ENCODE peak calls at places on chromosomes 4 and X, in five cellular contexts. Q is heart right ventricle, Y is cardiac muscle cell, R is esophagus muscularis mucosa, D is suprapubic skin. T is an unnamed sample.

GRCh38 chr4:99087887-99088484 is 602 bp downstream of the ADH5 start:
- DNase-seq in Q (peak; percentile 44), D (peak; percentile 88), Y (peak; percentile 91), R (peak; percentile 95), T (peak; percentile 26)

GRCh38 chr4:89800527-89801103 is 36.3 kb downstream of the SNCA start:
- DNase-seq in Q (no peak), D (no peak), R (no peak), Y (peak; percentile 62), T (no peak)

GRCh38 chr4:174714393-174715211 is 114.4 kb downstream of the GLRA3 start:
- DNase-seq in R (no peak), Q (no peak), D (no peak), Y (peak; percentile 76), T (peak; percentile 9)

GRCh38 chrX:94424456-94424855 is 750.5 kb downstream of the FAM133A start:
- DNase-seq in R (no peak), Q (no peak), D (no peak), Y (no peak), T (no peak)

GRCh38 chrX:42442745-42443144 is 335.2 kb downstream of the PPP1R2C start:
- DNase-seq in Q (no peak), Y (no peak), R (no peak), D (no peak), T (no peak)

GRCh38 chrX:40816906-40817305 is 81.6 kb upstream of the MED14 start:
- DNase-seq in Q (no peak), D (no peak), R (no peak), Y (no peak), T (no peak)

GRCh38 chrX:8034058-8034457 is 106.8 kb upstream of the PNPLA4 start:
- DNase-seq in Q (no peak), D (no peak), R (no peak), Y (no peak), T (no peak)

GRCh38 chr4:20106926-20107325 is 144.8 kb upstream of the SLIT2 start:
- DNase-seq in Q (no peak), D (no peak), Y (no peak), R (no peak), T (no peak)

GRCh38 chr4:140296871-140297570 is 76.4 kb upstream of the SCOC start:
- DNase-seq in D (no peak), R (no peak), Q (no peak), Y (no peak), T (no peak)

GRCh38 chr4:57443308-57444243 is 333.4 kb upstream of the IGFBP7 start:
- DNase-seq in Y (no peak), R (no peak), Q (peak; percentile 37), D (no peak), T (no peak)

GRCh38 chrX:8868070-8868795 is 67.0 kb upstream of the FAM9A start:
- DNase-seq in Y (peak; percentile 66), D (no peak), Q (no peak), R (no peak), T (no peak)

GRCh38 chrX:30610050-30610449 is 32.5 kb upstream of the TASL start:
- DNase-seq in R (no peak), Y (no peak), Q (no peak), D (no peak), T (no peak)

GRCh38 chr4:68175562-68176155 is 46.0 kb upstream of the TMPRSS11F start:
- DNase-seq in D (no peak), Y (peak; percentile 72), Q (no peak), R (no peak), T (peak; percentile 21)

GRCh38 chr4:108834787-108835384 is 72.0 kb upstream of the ETNPPL start:
- DNase-seq in Q (no peak), D (no peak), Y (peak; percentile 66), R (no peak), T (no peak)

GRCh38 chrX:137428777-137429564 is 137.0 kb upstream of the ZIC3 start:
- DNase-seq in Y (no peak), R (no peak), D (no peak), Q (no peak), T (no peak)

GRCh38 chr4:89878611-89879010 is 16.0 kb upstream of the MMRN1 start:
- DNase-seq in Q (no peak), D (no peak), R (no peak), Y (peak; percentile 18), T (no peak)

GRCh38 chr4:123339507-123340380 is 56.9 kb upstream of the SPRY1 start:
- DNase-seq in Q (no peak), Y (no peak), D (no peak), R (no peak), T (no peak)

GRCh38 chr4:73869130-73870055 is at the start of gene CXCL1:
- DNase-seq in Y (peak; percentile 63), D (peak; percentile 69), Q (peak; percentile 56), R (no peak), T (no peak)

GRCh38 chr4:125705681-125706080 is 390.9 kb downstream of the FAT4 start:
- DNase-seq in Q (no peak), Y (no peak), R (no peak), D (no peak), T (no peak)

GRCh38 chr4:167025651-167026050 is 208.6 kb downstream of the SPOCK3 start:
- DNase-seq in Q (no peak), D (no peak), R (no peak), Y (no peak), T (no peak)

GRCh38 chrX:109797311-109797975 is 64.4 kb upstream of the ACSL4 start:
- DNase-seq in Q (no peak), Y (no peak), R (no peak), D (no peak), T (no peak)

GRCh38 chrX:25427873-25428555 is 412.2 kb upstream of the ARX start:
- DNase-seq in D (no peak), Q (no peak), R (no peak), Y (no peak), T (no peak)

GRCh38 chr4:88592600-88593448 is 544 bp downstream of the HERC3 start:
- DNase-seq in Y (peak; percentile 76), Q (peak; percentile 84), R (peak; percentile 93), D (peak; percentile 88), T (no peak)

GRCh38 chr4:88599714-88600113 is 7.4 kb downstream of the HERC3 start:
- DNase-seq in R (no peak), Q (no peak), Y (no peak), D (no peak), T (no peak)

GRCh38 chr4:88600129-88600849 is 8.0 kb downstream of the HERC3 start:
- DNase-seq in R (no peak), D (no peak), Q (no peak), Y (peak; percentile 69), T (no peak)

GRCh38 chr4:88599298-88599697 is 7.0 kb downstream of the HERC3 start:
- DNase-seq in Q (no peak), D (no peak), R (no peak), Y (peak; percentile 41), T (no peak)

GRCh38 chr4:88597970-88598369 is 5.7 kb downstream of the HERC3 start:
- DNase-seq in R (no peak), Y (no peak), Q (no peak), D (no peak), T (no peak)
- H3K4me3 ChIP-seq in R (no peak overlapping the region), Y (no peak overlapping the region), Q (no peak overlapping the region), D (no peak overlapping the region), T (no peak overlapping the region)

GRCh38 chr4:184014301-184014700 is 109.2 kb downstream of the STOX2 start:
- DNase-seq in Q (no peak), Y (no peak), R (no peak), D (no peak), T (no peak)

GRCh38 chr4:184019084-184019483 is 114.0 kb downstream of the STOX2 start:
- DNase-seq in Y (no peak), Q (no peak), D (no peak), R (no peak), T (no peak)

GRCh38 chr4:184019667-184020665 is 114.9 kb downstream of the STOX2 start:
- DNase-seq in Y (no peak), D (no peak), Q (no peak), R (no peak), T (no peak)

GRCh38 chr4:184012937-184013336 is 107.8 kb downstream of the STOX2 start:
- DNase-seq in Q (no peak), R (no peak), D (no peak), Y (peak; percentile 20), T (no peak)

DNA sequence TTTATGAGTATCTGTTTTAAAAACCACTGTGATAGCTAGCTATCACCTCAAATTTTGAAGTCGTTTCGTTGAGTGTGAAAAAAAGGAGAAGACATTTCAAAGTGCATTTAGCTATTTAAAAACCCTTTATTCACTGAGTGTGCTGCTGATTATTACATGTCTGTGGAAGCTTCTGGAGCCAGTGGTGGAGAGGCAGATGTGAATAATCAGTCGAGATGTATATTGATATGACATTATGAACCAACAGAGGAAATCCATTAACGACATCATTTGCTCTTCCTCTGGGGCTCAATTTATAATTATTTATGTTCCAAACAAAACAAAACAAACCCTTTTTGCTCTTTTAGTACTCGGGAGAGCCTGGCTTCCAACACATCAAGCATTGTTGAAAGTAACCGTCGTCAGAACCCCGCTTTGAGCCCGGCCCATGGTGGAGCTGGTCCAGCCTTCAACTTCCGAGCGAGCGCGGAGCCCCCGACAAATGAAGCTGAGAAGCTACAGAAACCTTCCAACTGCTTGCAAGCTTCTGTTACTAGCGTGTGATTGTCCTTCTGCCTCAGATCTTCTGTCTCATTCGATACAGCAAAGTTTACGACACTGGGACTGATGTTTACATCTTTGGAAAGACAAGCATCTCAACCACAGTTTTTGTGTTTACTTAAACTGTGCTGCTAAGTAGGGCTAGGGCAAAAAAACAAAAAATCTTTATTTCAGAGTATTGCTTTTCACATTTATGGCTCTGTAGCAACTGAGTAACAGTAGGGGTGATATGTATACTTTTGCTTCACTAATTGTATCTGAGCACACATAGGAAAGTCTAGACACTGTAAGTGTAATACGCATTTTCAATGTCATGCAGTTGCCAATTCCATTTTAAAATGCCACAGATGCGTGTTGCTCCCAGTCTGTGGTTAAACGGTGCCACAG is 111.9 kb downstream of the STOX2 start:
- DNase-seq in Q (no peak), Y (no peak), R (no peak), D (no peak), T (no peak)
- H3K4me3 ChIP-seq in Q (no peak overlapping the region), Y (no peak overlapping the region), R (peak overlapping the region; percentile 22), D (no peak overlapping the region), T (no peak overlapping the region)

GRCh38 chr4:62133977-62134376 is 933.9 kb downstream of the ADGRL3 start:
- DNase-seq in D (no peak), Q (no peak), R (no peak), Y (no peak), T (no peak)
- H3K4me3 ChIP-seq in D (no peak overlapping the region), Q (peak overlapping the region; percentile 56), R (no peak overlapping the region), Y (no peak overlapping the region), T (no peak overlapping the region)

GRCh38 chr4:3389186-3389878 is 52.4 kb upstream of the HGFAC start:
- DNase-seq in Y (no peak), Q (peak; percentile 9), R (no peak), D (peak; percentile 61), T (no peak)

GRCh38 chr4:3388461-3389185 is 53.1 kb upstream of the HGFAC start:
- DNase-seq in Q (peak; percentile 16), Y (peak; percentile 55), D (no peak), R (no peak), T (peak; percentile 80)

GRCh38 chr4:3386486-3386885 is 55.3 kb upstream of the HGFAC start:
- DNase-seq in Q (no peak), Y (no peak), D (no peak), R (no peak), T (no peak)

GRCh38 chr4:3387154-3387942 is 54.4 kb upstream of the HGFAC start:
- DNase-seq in D (no peak), Q (peak; percentile 12), Y (no peak), R (no peak), T (no peak)

DNA sequence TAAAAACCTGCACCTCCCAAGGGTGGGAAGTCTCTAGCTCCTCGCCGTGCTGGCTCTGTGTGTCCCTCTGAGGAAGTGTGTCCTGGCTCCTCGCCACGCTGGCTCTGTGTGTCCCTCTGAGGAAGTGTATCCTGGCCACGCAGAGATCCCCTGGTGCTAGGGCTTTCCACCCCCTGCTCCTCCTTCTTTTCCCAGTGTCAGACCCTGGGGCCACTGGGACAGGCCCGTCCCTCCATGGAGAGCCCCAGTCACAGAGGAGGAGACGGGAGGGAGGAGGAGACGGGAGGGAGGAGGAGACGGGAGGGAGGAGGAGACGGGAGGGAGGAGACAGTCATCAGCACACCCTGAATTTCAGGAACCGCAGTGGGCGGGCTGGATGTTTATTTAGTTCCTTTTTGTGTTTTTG is 53.8 kb upstream of the HGFAC start:
- DNase-seq in R (peak; percentile 95), Y (peak; percentile 27), D (peak; percentile 88), Q (peak; percentile 88), T (no peak)
- H3K4me3 ChIP-seq in R (peak overlapping the region; percentile 42), Y (no peak overlapping the region), D (peak overlapping the region; percentile 48), Q (peak overlapping the region; percentile 46), T (no peak overlapping the region)